ENCODE peak calls at places on chromosomes 7 and 10, in eight cellular contexts. O is body of pancreas, Q is transverse colon, R is heart left ventricle, D is GM12892, Z is adrenal gland, K is IMR-90, X is sigmoid colon. S is an unnamed sample.

GRCh38 chr10:45457487-45457886 is 83.5 kb downstream of the ALOX5 start:
- DNase-seq in O (no peak), Q (no peak), R (no peak), D (no peak), Z (no peak), K (no peak), X (no peak), S (peak; percentile 2)

GRCh38 chr7:24378871-24379608 is 95.0 kb downstream of the NPY start:
- DNase-seq in O (peak; percentile 53), Q (no peak), R (no peak), D (no peak), Z (no peak), K (peak; percentile 50), X (no peak), S (no peak)

GRCh38 chr10:18099420-18099819 is 40.8 kb upstream of the CACNB2 start:
- DNase-seq in O (no peak), Q (no peak), R (no peak), D (no peak), Z (no peak), K (peak; percentile 12), X (no peak), S (no peak)

GRCh38 chr7:58087536-58088190 is 637.7 kb downstream of the ZNF716 start:
- DNase-seq in O (no peak), Q (no peak), R (peak; percentile 13), D (no peak), Z (no peak), K (no peak), X (peak; percentile 46), S (peak; percentile 49)

GRCh38 chr7:43664681-43665080 is 64.6 kb downstream of the COA1 start:
- DNase-seq in O (no peak), Q (no peak), R (no peak), D (no peak), Z (no peak), K (no peak), X (no peak), S (no peak)

GRCh38 chr7:123410273-123410928 is 124.0 kb downstream of the IQUB start:
- DNase-seq in O (no peak), Q (no peak), R (peak; percentile 44), D (no peak), Z (peak; percentile 62), K (no peak), X (no peak), S (no peak)

GRCh38 chr7:136146925-136147324 is 169.8 kb upstream of the MTPN start:
- DNase-seq in O (no peak), Q (no peak), R (no peak), D (no peak), Z (no peak), K (no peak), X (no peak), S (no peak)

GRCh38 chr10:111018021-111018420 is 58.8 kb upstream of the ADRA2A start:
- DNase-seq in O (no peak), Q (no peak), R (no peak), D (no peak), Z (no peak), K (peak; percentile 8), X (no peak), S (no peak)

GRCh38 chr7:117283371-117283770 is 39.5 kb downstream of the WNT2 start:
- DNase-seq in O (no peak), Q (no peak), R (no peak), D (no peak), Z (no peak), K (peak; percentile 93), X (no peak), S (no peak)

GRCh38 chr7:35555386-35555785 is 139.5 kb downstream of the HERPUD2 start:
- DNase-seq in O (no peak), Q (no peak), R (no peak), D (no peak), Z (no peak), K (no peak), X (no peak), S (no peak)

GRCh38 chr7:117219485-117219884 is 103.4 kb downstream of the WNT2 start:
- DNase-seq in O (no peak), Q (no peak), R (no peak), D (no peak), Z (no peak), K (peak; percentile 41), X (no peak), S (no peak)

GRCh38 chr10:119826777-119827176 is 45.9 kb downstream of the MCMBP start:
- DNase-seq in O (no peak), Q (no peak), R (no peak), D (no peak), Z (no peak), K (no peak), X (no peak), S (no peak)

GRCh38 chr7:117916309-117916708 is 43.1 kb upstream of the CTTNBP2 start:
- DNase-seq in O (no peak), Q (no peak), R (no peak), D (no peak), Z (no peak), K (no peak), X (no peak), S (no peak)

GRCh38 chr10:82438277-82438676 is 563.3 kb downstream of the NRG3 start:
- DNase-seq in O (no peak), Q (no peak), R (no peak), D (no peak), Z (no peak), K (no peak), X (no peak), S (no peak)

DNA sequence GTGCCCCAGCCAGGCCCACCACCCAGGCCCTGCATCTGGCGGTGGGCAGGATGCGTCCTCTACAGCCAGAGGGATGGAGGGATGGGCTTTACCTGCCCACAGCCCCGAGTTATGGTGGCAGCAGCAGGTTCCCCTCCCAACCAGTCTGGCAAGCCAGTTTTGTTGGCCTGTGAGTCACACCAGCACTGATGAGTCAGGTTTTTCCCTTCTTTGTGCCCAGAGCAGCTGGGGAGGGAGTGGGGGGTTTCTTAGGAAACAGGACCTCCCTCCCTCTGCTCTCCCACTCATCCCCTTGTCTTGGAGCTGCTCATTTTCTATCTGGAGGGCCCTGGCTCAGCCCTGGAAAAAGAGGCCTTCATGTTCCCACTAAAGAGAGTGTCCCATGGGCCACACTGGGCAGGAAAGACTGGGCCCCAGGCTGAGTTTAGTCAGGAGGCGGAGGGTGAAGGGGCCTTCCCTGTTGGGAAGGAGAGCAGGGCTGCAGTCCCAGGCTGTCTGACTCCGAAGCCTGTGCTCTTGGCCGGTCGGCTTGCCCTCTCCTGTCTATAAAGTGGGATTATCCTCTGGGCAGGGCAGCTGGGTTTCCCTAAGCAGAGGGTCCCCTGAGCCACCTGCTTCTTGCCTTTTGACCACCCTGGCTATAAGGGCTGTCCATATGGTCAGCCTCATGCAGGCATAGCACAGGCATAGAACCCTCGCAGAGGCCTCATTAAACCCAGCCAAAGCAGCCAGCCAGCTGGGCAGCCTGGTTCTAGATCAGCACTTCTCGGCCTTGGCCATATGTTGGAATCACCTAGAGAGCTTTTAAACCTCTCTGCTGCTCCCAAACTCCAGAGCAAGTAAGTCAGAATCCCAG is 30.2 kb upstream of the ANKRD2 start:
- DNase-seq in O (peak; percentile 67), Q (peak; percentile 37), R (peak; percentile 72), D (no peak), Z (peak; percentile 92), K (peak; percentile 97), X (peak; percentile 91), S (peak; percentile 64)
- TF ChIP-seq POLR2A in O (no peak), Q (no peak), R (no peak), D (no peak), Z (no peak), K (peak; percentile 53), X (no peak), S (no peak)

DNA sequence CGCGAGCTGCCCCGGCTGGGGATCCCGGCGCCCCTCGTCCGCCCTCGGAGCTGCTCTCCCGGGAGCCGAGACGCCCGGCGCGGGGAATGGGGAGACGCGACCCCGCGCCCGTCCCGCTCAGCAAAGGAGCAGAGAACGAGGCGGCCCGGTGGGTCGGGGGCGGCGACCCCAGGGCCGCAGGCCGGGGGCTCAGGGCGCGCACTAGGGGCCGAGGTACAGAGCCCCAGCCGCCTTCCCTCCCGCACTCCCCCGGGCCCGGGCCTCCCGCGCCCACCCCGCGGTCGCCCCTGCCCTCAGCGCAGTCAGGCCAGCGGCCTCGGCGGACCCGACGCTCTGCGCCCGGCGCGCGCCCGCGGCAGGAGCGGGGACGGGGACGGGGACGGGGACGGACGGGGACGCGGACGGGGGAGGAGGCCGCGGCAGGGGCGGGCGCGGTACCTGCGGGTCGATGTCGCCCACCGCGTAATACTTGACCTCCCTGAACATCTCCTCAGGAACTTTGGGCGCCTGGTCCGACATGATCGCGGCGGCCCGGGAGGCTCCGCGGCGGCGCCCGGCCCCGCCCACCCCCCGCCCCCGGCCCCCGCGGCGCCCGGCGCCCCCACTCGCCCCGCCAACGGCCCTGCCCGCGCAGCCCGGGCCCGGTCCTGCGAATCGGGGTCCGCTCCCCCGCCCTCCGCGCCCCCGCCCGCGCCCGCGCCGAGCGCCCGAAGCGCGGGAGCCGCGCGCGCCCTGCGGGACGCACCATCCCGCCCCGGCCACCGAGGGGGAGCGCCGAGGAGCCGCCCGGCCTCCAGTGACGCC is at the start of gene PAXIP1:
- DNase-seq in O (peak; percentile 43), Q (peak; percentile 49), R (peak; percentile 43), D (peak; percentile 41), Z (no peak), K (peak; percentile 20), X (peak; percentile 67), S (no peak)
- TF ChIP-seq POLR2A in O (no peak), Q (no peak), R (no peak), D (peak; percentile 17), Z (no peak), K (no peak), X (no peak), S (no peak)

GRCh38 chr7:33062782-33063443 is 337 bp upstream of the NT5C3A start:
- DNase-seq in O (peak; percentile 92), Q (peak; percentile 95), R (peak; percentile 94), D (peak; percentile 85), Z (peak; percentile 92), K (peak; percentile 93), X (peak; percentile 96), S (peak; percentile 90)
- TF ChIP-seq POLR2A in O (peak; percentile 61), Q (peak; percentile 47), R (peak; percentile 83), D (peak; percentile 42), Z (peak; percentile 19), K (peak; percentile 60), X (peak; percentile 54), S (no peak)

GRCh38 chr7:142540371-142540770 is 208.9 kb upstream of the PRSS1 start:
- DNase-seq in O (no peak), Q (no peak), R (no peak), D (no peak), Z (no peak), K (no peak), X (no peak), S (no peak)

GRCh38 chr7:142537760-142538159 is 211.5 kb upstream of the PRSS1 start:
- DNase-seq in O (no peak), Q (no peak), R (no peak), D (no peak), Z (no peak), K (no peak), X (no peak), S (no peak)

GRCh38 chr7:142542097-142542496 is 207.2 kb upstream of the PRSS1 start:
- DNase-seq in O (no peak), Q (no peak), R (no peak), D (no peak), Z (no peak), K (no peak), X (no peak), S (no peak)

GRCh38 chr7:142542938-142543337 is 206.3 kb upstream of the PRSS1 start:
- DNase-seq in O (no peak), Q (no peak), R (no peak), D (no peak), Z (no peak), K (peak; percentile 81), X (no peak), S (no peak)

DNA sequence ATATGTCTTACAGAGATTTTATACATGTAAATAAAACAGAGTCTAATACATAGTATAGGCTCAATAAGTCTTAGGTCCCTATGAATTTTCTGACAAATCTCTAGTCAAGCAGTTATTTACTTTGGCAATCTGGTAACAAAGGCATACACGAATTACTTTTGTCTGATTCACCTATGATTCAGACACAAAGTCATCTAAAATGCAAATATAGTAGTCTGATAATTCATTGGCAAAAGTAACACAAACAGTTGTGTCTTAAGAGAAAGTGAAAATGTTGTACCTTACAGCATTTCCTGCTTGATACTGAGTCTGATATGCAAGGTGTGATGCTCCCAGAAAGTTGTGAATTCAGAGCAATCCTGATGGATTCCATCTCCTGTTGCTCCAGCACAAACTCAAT is 209.4 kb upstream of the PRSS1 start:
- DNase-seq in O (no peak), Q (no peak), R (no peak), D (no peak), Z (no peak), K (peak; percentile 90), X (no peak), S (no peak)
- TF ChIP-seq POLR2A in O (no peak), Q (no peak), R (no peak), D (no peak), Z (no peak), K (no peak), X (no peak), S (no peak)